ENCODE peak calls at places on chromosomes 5 and 9, in four cellular contexts. W is AG04450; M is CD4-positive, alpha-beta T cell; D is fibroblast of lung. O is an unnamed sample.
A peak's percentile ranks its signal among the peaks of the same experiment; 100 is the strongest.

GRCh38 chr5:77709993-77710392 is 66.1 kb downstream of the TBCA start:
- DNase-seq in D (no peak), M (no peak), W (no peak), O (no peak)

GRCh38 chr5:177302354-177303110 is 987 bp downstream of the RAB24 start:
- DNase-seq in M (no peak), W (no peak), D (peak; percentile 5), O (no peak)

GRCh38 chr9:133371261-133371711 is 4.6 kb downstream of the SURF4 start:
- DNase-seq in D (no peak), W (no peak), M (peak; percentile 65), O (no peak)

GRCh38 chr5:81552844-81553569 is 159.1 kb upstream of the ACOT12 start:
- DNase-seq in D (no peak), W (no peak), M (no peak), O (no peak)

GRCh38 chr9:80504525-80505235 is 932.9 kb downstream of the TLE4 start:
- DNase-seq in W (no peak), D (peak; percentile 35), M (no peak), O (no peak)

GRCh38 chr9:91273853-91274552 is 87.7 kb downstream of the AUH start:
- DNase-seq in W (no peak), D (peak; percentile 65), M (no peak), O (no peak)

GRCh38 chr9:112861155-112861554 is 29.5 kb downstream of the SLC46A2 start:
- DNase-seq in D (no peak), M (no peak), W (no peak), O (no peak)

GRCh38 chr9:87464110-87464991 is 33.3 kb upstream of the DAPK1 start:
- DNase-seq in D (peak; percentile 24), W (no peak), M (no peak), O (no peak)

GRCh38 chr5:167579701-167580045 is 711.8 kb upstream of the WWC1 start:
- DNase-seq in D (peak; percentile 69), W (peak; percentile 2), M (no peak), O (no peak)

GRCh38 chr9:84436386-84437114 is 96.0 kb upstream of the SLC28A3 start:
- DNase-seq in W (no peak), D (no peak), M (no peak), O (no peak)

GRCh38 chr9:101566904-101567724 is 27.7 kb downstream of the PPP3R2 start:
- DNase-seq in M (peak; percentile 9), W (no peak), D (peak; percentile 51), O (no peak)

GRCh38 chr5:151095341-151096000 is 14.6 kb upstream of the TNIP1 start:
- DNase-seq in M (no peak), D (peak; percentile 53), W (no peak), O (peak; percentile 37)

GRCh38 chr9:17824191-17824926 is 245.5 kb downstream of the SH3GL2 start:
- DNase-seq in D (no peak), W (no peak), M (no peak), O (no peak)

GRCh38 chr5:6781711-6782110 is 68.5 kb downstream of the TENT4A start:
- DNase-seq in M (no peak), W (no peak), D (no peak), O (no peak)

GRCh38 chr5:115838885-115839518 is 2.4 kb downstream of the ATG12 start:
- DNase-seq in M (no peak), W (no peak), D (peak; percentile 72), O (no peak)

GRCh38 chr9:27125030-27125429 is 16.0 kb downstream of the TEK start:
- DNase-seq in M (no peak), W (peak; percentile 98), D (peak; percentile 100), O (peak; percentile 29)

DNA sequence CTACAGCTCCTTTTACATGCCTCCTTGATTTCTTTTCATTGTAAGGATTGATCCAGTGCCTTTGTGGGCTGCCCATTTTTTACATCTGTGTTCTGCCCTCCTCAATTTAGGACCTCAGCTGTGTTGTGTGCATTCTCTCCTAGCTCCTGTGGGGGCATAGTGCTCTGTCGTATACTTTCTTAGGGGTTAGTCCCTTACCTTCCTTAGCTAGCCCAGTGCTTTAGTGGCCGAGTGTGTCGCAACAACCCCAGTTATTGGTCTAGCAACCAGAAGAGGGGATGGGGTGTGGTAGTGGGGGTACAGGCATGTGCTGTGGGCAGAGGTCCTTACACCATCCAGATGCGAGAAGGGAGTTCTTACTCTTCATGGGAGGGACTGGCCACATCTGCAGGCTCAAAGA is 12.1 kb downstream of the MTRR start:
- DNase-seq in D (no peak), W (no peak), M (no peak), O (no peak)
- TF ChIP-seq CTCF in D (no peak), W (no peak), M (no peak), O (no peak)

GRCh38 chr5:154611341-154611767 is 133.3 kb upstream of the HAND1 start:
- DNase-seq in D (peak; percentile 24), M (no peak), W (no peak), O (no peak)

GRCh38 chr5:154612666-154613065 is 134.6 kb upstream of the HAND1 start:
- DNase-seq in M (no peak), W (no peak), D (no peak), O (no peak)

GRCh38 chr5:154610321-154611154 is 132.5 kb upstream of the HAND1 start:
- DNase-seq in M (peak; percentile 24), D (peak; percentile 74), W (peak; percentile 24), O (peak; percentile 83)

GRCh38 chr5:154614125-154614524 is 136.1 kb upstream of the HAND1 start:
- DNase-seq in M (no peak), D (no peak), W (no peak), O (no peak)

DNA sequence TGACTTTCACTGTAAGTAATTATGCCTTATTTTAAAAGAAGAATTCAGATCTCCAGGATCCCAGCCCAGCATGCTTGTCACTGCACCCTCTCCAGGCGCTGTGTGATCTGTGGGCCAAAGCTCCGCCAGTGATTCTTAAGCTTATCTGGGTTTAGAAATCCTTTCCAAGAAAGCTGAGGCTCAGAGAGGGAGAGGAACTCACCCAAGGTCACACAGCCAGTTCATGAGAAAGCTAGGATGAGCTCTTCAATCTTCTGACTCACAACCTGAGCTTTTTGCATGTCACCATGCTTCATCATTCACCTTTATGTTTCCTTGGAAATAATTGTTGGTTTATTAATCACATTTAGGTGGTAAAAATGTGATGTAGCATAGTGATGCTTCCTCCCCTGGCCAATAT is 136.6 kb upstream of the HAND1 start:
- DNase-seq in M (no peak), W (no peak), D (no peak), O (no peak)
- H3K27me3 ChIP-seq in M (peaks cover 32% of the 10 kb centered on the region), W (peaks cover 34% of the 10 kb centered on the region), D (peaks cover 7% of the 10 kb centered on the region), O (peaks cover 17% of the 10 kb centered on the region)

GRCh38 chr9:124771021-124771866 is at the start of gene NR6A1:
- DNase-seq in M (peak; percentile 90), W (peak; percentile 89), D (peak; percentile 96), O (peak; percentile 97)
- TF ChIP-seq CTCF in M (no peak), W (peak; percentile 2), D (no peak), O (peak; percentile 18)

DNA sequence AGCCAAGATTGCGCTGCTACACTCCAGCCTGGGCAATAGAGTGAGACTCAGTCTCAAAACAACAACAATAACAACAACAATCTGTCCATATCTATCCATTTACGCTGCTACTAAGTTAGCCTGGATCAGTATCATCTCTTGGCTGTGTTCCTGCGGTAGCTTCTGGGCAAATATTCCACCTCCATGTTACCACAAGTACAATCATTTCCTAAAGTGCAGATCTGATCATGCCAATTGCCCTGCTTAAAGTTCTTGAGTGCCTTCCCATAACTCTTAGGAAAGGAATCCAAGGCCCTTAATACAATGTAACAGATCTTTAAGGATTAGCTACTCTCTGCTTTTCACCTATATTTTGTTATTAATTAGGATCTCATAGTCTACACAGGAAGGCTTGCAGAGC is 15.4 kb upstream of the PPP2R2B start:
- DNase-seq in D (no peak), M (no peak), W (no peak), O (no peak)
- H3K27me3 ChIP-seq in D (no peaks in the 10 kb centered on the region), M (no peaks in the 10 kb centered on the region), W (no peaks in the 10 kb centered on the region), O (no peaks in the 10 kb centered on the region)

DNA sequence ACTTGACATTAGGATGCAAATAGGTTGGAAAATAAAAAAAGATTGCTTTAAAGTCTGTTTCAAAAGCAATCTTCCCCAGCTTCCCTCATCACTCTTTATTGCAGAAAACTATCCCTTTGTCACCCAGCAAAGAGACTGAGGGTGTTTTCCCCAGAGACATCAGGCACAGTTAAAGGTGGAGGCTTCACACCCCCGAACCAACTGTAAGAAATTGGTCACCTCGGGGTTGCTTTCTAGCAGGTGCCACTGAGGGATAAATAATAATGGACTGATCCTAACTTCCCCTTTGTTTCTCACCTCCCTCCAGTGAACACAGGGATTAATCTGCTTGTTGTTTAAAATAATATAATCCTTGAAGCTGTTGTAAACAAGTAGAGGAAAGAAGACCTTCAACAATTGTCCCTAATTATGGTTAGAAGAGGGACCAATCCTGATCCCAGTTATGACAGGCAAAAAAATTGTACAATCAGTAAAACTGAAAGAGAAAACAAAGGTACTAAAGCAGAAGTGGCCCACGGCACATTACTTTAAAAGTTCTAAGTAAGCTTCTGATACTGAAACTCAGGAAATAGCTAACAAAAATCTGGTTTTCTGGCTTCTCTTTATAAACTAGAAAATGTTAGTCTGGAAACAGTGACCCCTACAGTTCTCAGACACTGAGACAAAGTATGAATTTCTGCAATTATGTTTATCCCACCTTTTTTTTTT is 6.6 kb upstream of the PCSK1 start:
- DNase-seq in W (no peak), M (no peak), D (peak; percentile 9), O (no peak)
- TF ChIP-seq CTCF in W (peak; percentile 6), M (no peak), D (peak; percentile 18), O (no peak)

DNA sequence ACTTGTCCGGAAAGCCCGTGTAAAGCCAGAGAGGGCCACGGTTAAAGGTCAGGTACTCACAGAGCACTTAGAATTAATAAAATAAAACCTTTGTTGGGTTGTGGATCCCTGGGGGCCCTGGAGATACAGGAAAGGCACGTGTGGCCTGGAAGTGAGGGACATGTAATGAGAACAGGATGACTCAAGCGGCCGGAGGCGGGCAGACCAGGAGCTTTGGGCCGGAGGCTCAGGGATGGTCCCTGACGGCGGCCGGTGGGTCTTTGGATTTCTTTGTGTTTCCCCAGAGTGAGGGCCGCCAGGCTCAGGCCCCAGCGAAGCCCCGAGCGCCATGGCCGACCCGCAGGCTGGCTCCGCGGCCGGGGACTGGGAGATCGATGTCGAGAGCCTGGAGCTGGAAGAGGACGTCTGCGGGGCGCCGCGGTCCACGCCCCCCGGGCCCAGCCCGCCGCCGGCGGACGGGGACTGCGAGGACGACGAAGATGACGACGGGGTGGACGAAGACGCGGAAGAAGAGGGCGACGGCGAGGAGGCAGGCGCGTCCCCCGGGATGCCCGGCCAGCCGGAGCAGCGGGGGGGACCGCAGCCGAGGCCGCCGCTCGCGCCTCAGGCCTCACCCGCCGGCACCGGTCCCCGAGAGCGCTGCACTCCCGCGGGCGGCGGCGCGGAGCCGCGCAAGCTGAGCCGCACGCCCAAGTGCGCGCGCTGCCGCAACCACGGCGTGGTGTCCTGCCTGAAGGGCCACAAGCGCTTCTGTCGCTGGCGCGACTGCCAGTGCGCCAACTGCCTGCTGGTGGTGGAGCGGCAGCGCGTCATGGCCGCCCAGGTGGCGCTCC is 1.3 kb downstream of the DMRT2 start:
- DNase-seq in M (no peak), W (no peak), D (no peak), O (no peak)
- H3K27me3 ChIP-seq in M (peaks cover 94% of the 10 kb centered on the region), W (peaks cover 70% of the 10 kb centered on the region), D (peaks cover 21% of the 10 kb centered on the region), O (peaks cover 96% of the 10 kb centered on the region)